ENCODE peak calls at places on chromosomes 1 and 21, in five cellular contexts. One of them, this sample, is unnamed.

GRCh38 chr1:50976890-50977574 is 7.0 kb downstream of the CDKN2C start:
- DNase-seq in epithelial cell of esophagus: no peak
- DNase-seq in ELF-1: peak
- DNase-seq in PC-3: peak
- DNase-seq in AG20443: peak
- DNase-seq in this sample: peak

GRCh38 chr1:66302184-66302742 is 231.7 kb upstream of the SGIP1 start:
- DNase-seq in epithelial cell of esophagus: no peak
- DNase-seq in ELF-1: no peak
- DNase-seq in PC-3: no peak
- DNase-seq in AG20443: no peak
- DNase-seq in this sample: no peak

GRCh38 chr1:238642231-238642630 is 744.1 kb upstream of the CHRM3 start:
- DNase-seq in epithelial cell of esophagus: no peak
- DNase-seq in ELF-1: no peak
- DNase-seq in PC-3: no peak
- DNase-seq in AG20443: no peak
- DNase-seq in this sample: no peak

GRCh38 chr1:32920833-32921232 is 19.6 kb upstream of the TMEM54 start:
- DNase-seq in epithelial cell of esophagus: no peak
- DNase-seq in ELF-1: peak
- DNase-seq in PC-3: no peak
- DNase-seq in AG20443: no peak
- DNase-seq in this sample: peak

GRCh38 chr1:33425900-33426299 is 5.0 kb downstream of the PHC2 start:
- DNase-seq in epithelial cell of esophagus: no peak
- DNase-seq in ELF-1: no peak
- DNase-seq in PC-3: no peak
- DNase-seq in AG20443: no peak
- DNase-seq in this sample: no peak

GRCh38 chr21:23574932-23575331 is 2032.3 kb downstream of the MRPL39 start:
- DNase-seq in epithelial cell of esophagus: no peak
- DNase-seq in ELF-1: no peak
- DNase-seq in PC-3: no peak
- DNase-seq in AG20443: no peak
- DNase-seq in this sample: no peak

GRCh38 chr21:22355949-22356348 is 1357.7 kb downstream of the NCAM2 start:
- DNase-seq in epithelial cell of esophagus: no peak
- DNase-seq in ELF-1: no peak
- DNase-seq in PC-3: peak
- DNase-seq in AG20443: no peak
- DNase-seq in this sample: no peak

GRCh38 chr1:29121951-29122661 is 1.6 kb downstream of the TMEM200B start:
- DNase-seq in epithelial cell of esophagus: no peak
- DNase-seq in ELF-1: peak
- DNase-seq in PC-3: peak
- DNase-seq in AG20443: peak
- DNase-seq in this sample: peak

GRCh38 chr1:204445860-204446412 is 34.3 kb upstream of the PPP1R15B start:
- DNase-seq in epithelial cell of esophagus: no peak
- DNase-seq in ELF-1: peak
- DNase-seq in PC-3: peak
- DNase-seq in AG20443: peak
- DNase-seq in this sample: no peak

GRCh38 chr1:88524129-88524528 is 159.9 kb upstream of the PKN2 start:
- DNase-seq in epithelial cell of esophagus: no peak
- DNase-seq in ELF-1: no peak
- DNase-seq in PC-3: no peak
- DNase-seq in AG20443: no peak
- DNase-seq in this sample: no peak

GRCh38 chr1:98086796-98087195 is 166.0 kb upstream of the DPYD start:
- DNase-seq in epithelial cell of esophagus: peak
- DNase-seq in ELF-1: peak
- DNase-seq in PC-3: peak
- DNase-seq in AG20443: peak
- DNase-seq in this sample: no peak

GRCh38 chr1:229730573-229730972 is 104.5 kb downstream of the URB2 start:
- DNase-seq in epithelial cell of esophagus: no peak
- DNase-seq in ELF-1: no peak
- DNase-seq in PC-3: no peak
- DNase-seq in AG20443: no peak
- DNase-seq in this sample: no peak

GRCh38 chr1:68204965-68205630 is 27.2 kb downstream of the WLS start:
- DNase-seq in epithelial cell of esophagus: no peak
- DNase-seq in ELF-1: no peak
- DNase-seq in PC-3: peak
- DNase-seq in AG20443: no peak
- DNase-seq in this sample: no peak

GRCh38 chr1:157400766-157401165 is 151.5 kb downstream of the FCRL5 start:
- DNase-seq in epithelial cell of esophagus: peak
- DNase-seq in ELF-1: peak
- DNase-seq in PC-3: no peak
- DNase-seq in AG20443: no peak
- DNase-seq in this sample: no peak

GRCh38 chr1:16181887-16182719 is 26.2 kb upstream of the EPHA2 start:
- DNase-seq in epithelial cell of esophagus: peak
- DNase-seq in ELF-1: peak
- DNase-seq in PC-3: peak
- DNase-seq in AG20443: peak
- DNase-seq in this sample: peak

GRCh38 chr1:28893403-28894102 is 20.8 kb upstream of the EPB41 start:
- DNase-seq in epithelial cell of esophagus: peak
- DNase-seq in ELF-1: peak
- DNase-seq in PC-3: peak
- DNase-seq in AG20443: peak
- DNase-seq in this sample: no peak

GRCh38 chr1:244137725-244138124 is 86.6 kb downstream of the ZBTB18 start:
- DNase-seq in epithelial cell of esophagus: peak
- DNase-seq in ELF-1: no peak
- DNase-seq in PC-3: no peak
- DNase-seq in AG20443: peak
- DNase-seq in this sample: no peak

GRCh38 chr1:94858276-94858675 is 38.1 kb downstream of the SLC44A3 start:
- DNase-seq in epithelial cell of esophagus: peak
- DNase-seq in ELF-1: no peak
- DNase-seq in PC-3: peak
- DNase-seq in AG20443: no peak
- DNase-seq in this sample: no peak

GRCh38 chr21:29359718-29360117 is 61.0 kb downstream of the BACH1 start:
- DNase-seq in epithelial cell of esophagus: peak
- DNase-seq in ELF-1: no peak
- DNase-seq in PC-3: peak
- DNase-seq in AG20443: no peak
- DNase-seq in this sample: no peak

GRCh38 chr1:229370601-229371021 is 27.8 kb upstream of the CCSAP start:
- DNase-seq in epithelial cell of esophagus: no peak
- DNase-seq in ELF-1: no peak
- DNase-seq in PC-3: no peak
- DNase-seq in AG20443: no peak
- DNase-seq in this sample: peak

GRCh38 chr1:1631793-1632420 is at the start of gene MMP23B:
- DNase-seq in epithelial cell of esophagus: no peak
- DNase-seq in ELF-1: peak
- DNase-seq in PC-3: peak
- DNase-seq in AG20443: peak
- DNase-seq in this sample: peak

GRCh38 chr1:85320371-85321131 is 44.1 kb upstream of the BCL10 start:
- DNase-seq in epithelial cell of esophagus: peak
- DNase-seq in ELF-1: no peak
- DNase-seq in PC-3: peak
- DNase-seq in AG20443: no peak
- DNase-seq in this sample: no peak

GRCh38 chr21:44718571-44718970 is 7.2 kb upstream of the TSPEAR start:
- DNase-seq in epithelial cell of esophagus: no peak
- DNase-seq in ELF-1: peak
- DNase-seq in PC-3: no peak
- DNase-seq in AG20443: no peak
- DNase-seq in this sample: no peak

GRCh38 chr1:223364685-223365382 is 858 bp upstream of the SUSD4 start:
- DNase-seq in epithelial cell of esophagus: no peak
- DNase-seq in ELF-1: peak
- DNase-seq in PC-3: no peak
- DNase-seq in AG20443: peak
- DNase-seq in this sample: peak

GRCh38 chr1:94019327-94019726 is 101.6 kb downstream of the ABCA4 start:
- DNase-seq in epithelial cell of esophagus: no peak
- DNase-seq in ELF-1: no peak
- DNase-seq in PC-3: no peak
- DNase-seq in AG20443: no peak
- DNase-seq in this sample: no peak

GRCh38 chr1:172266528-172267174 is 153.8 kb upstream of the C1orf105 start:
- DNase-seq in epithelial cell of esophagus: peak
- DNase-seq in ELF-1: no peak
- DNase-seq in PC-3: peak
- DNase-seq in AG20443: no peak
- DNase-seq in this sample: no peak

GRCh38 chr1:92929461-92929860 is 31.8 kb downstream of the DIPK1A start:
- DNase-seq in epithelial cell of esophagus: peak
- DNase-seq in ELF-1: no peak
- DNase-seq in PC-3: peak
- DNase-seq in AG20443: no peak
- DNase-seq in this sample: no peak

GRCh38 chr1:28172690-28173150 is 3.8 kb downstream of the PTAFR start:
- DNase-seq in epithelial cell of esophagus: no peak
- DNase-seq in ELF-1: no peak
- DNase-seq in PC-3: no peak
- DNase-seq in AG20443: no peak
- DNase-seq in this sample: peak

GRCh38 chr1:46816930-46817329 is 18.1 kb downstream of the CYP4B1 start:
- DNase-seq in epithelial cell of esophagus: no peak
- DNase-seq in ELF-1: no peak
- DNase-seq in PC-3: no peak
- DNase-seq in AG20443: peak
- DNase-seq in this sample: no peak

GRCh38 chr1:18603212-18603852 is 27.3 kb upstream of the PAX7 start:
- DNase-seq in epithelial cell of esophagus: no peak
- DNase-seq in ELF-1: peak
- DNase-seq in PC-3: no peak
- DNase-seq in AG20443: no peak
- DNase-seq in this sample: no peak

GRCh38 chr1:52944566-52944965 is 17.5 kb downstream of the SCP2 start:
- DNase-seq in epithelial cell of esophagus: peak
- DNase-seq in ELF-1: no peak
- DNase-seq in PC-3: no peak
- DNase-seq in AG20443: no peak
- DNase-seq in this sample: no peak

GRCh38 chr21:26684866-26685265 is 111.8 kb upstream of the CYYR1 start:
- DNase-seq in epithelial cell of esophagus: peak
- DNase-seq in ELF-1: no peak
- DNase-seq in PC-3: peak
- DNase-seq in AG20443: no peak
- DNase-seq in this sample: no peak

This sample was measured in right cardiac atrium.